ENCODE peak calls at places on chromosome 17, in ten cellular contexts. K is GM13976; E is astrocyte of the spinal cord; A is psoas muscle; V is OCI-LY7; J is GM23338; B is CD4-positive, alpha-beta T cell; I is cardiac fibroblast; S is foreskin fibroblast; G is adrenal gland. T is an unnamed sample.
A peak's percentile ranks its signal among the peaks of the same experiment; 100 is the strongest.

GRCh38 chr17:53516643-53517042 is 306.1 kb upstream of the KIF2B start:
- DNase-seq in K (no peak), E (peak; percentile 26), A (no peak), V (no peak), J (peak; percentile 73), B (no peak), I (peak; percentile 0), S (no peak), G (peak; percentile 0), T (no peak)

GRCh38 chr17:1110844-1111598 is 68.8 kb downstream of the ABR start:
- DNase-seq in K (no peak), E (peak; percentile 92), A (peak; percentile 75), V (no peak), J (no peak), B (no peak), I (peak; percentile 71), S (peak; percentile 89), G (peak; percentile 69), T (no peak)

GRCh38 chr17:7114875-7115614 is 423 bp upstream of the ASGR2 start:
- DNase-seq in K (no peak), E (no peak), A (no peak), V (no peak), J (no peak), B (no peak), I (no peak), S (no peak), G (peak; percentile 43), T (no peak)

GRCh38 chr17:77696720-77697460 is 261.6 kb upstream of the TNRC6C start:
- DNase-seq in K (no peak), E (no peak), A (no peak), V (no peak), J (peak; percentile 72), B (no peak), I (no peak), S (no peak), G (no peak), T (no peak)

GRCh38 chr17:56754523-56755208 is 79.1 kb downstream of the C17orf67 start:
- DNase-seq in K (no peak), E (peak; percentile 59), A (no peak), V (no peak), J (peak; percentile 33), B (no peak), I (peak; percentile 32), S (peak; percentile 9), G (peak; percentile 2), T (no peak)

GRCh38 chr17:69437475-69437874 is 23.0 kb downstream of the MAP2K6 start:
- DNase-seq in K (no peak), E (no peak), A (no peak), V (no peak), J (no peak), B (no peak), I (no peak), S (no peak), G (no peak), T (no peak)

GRCh38 chr17:33127706-33128105 is 136.1 kb downstream of the SPACA3 start:
- DNase-seq in K (no peak), E (no peak), A (no peak), V (no peak), J (no peak), B (no peak), I (no peak), S (no peak), G (no peak), T (no peak)

GRCh38 chr17:76805319-76805718 is 62.9 kb upstream of the MGAT5B start:
- DNase-seq in K (no peak), E (no peak), A (no peak), V (no peak), J (no peak), B (no peak), I (peak; percentile 39), S (peak; percentile 86), G (no peak), T (no peak)

GRCh38 chr17:40545660-40546059 is 19.6 kb downstream of the CCR7 start:
- DNase-seq in K (no peak), E (no peak), A (peak; percentile 35), V (no peak), J (no peak), B (no peak), I (no peak), S (no peak), G (no peak), T (no peak)

GRCh38 chr17:41536741-41537613 is 8.9 kb upstream of the KRT19 start:
- DNase-seq in K (no peak), E (no peak), A (no peak), V (no peak), J (no peak), B (no peak), I (no peak), S (no peak), G (no peak), T (no peak)

GRCh38 chr17:81410852-81411251 is 15.6 kb downstream of the BAHCC1 start:
- DNase-seq in K (no peak), E (no peak), A (no peak), V (no peak), J (no peak), B (no peak), I (no peak), S (no peak), G (no peak), T (no peak)

GRCh38 chr17:81408049-81408448 is 12.8 kb downstream of the BAHCC1 start:
- DNase-seq in K (no peak), E (no peak), A (no peak), V (no peak), J (no peak), B (no peak), I (no peak), S (no peak), G (no peak), T (no peak)

GRCh38 chr17:81411305-81411704 is 16.0 kb downstream of the BAHCC1 start:
- DNase-seq in K (no peak), E (no peak), A (no peak), V (no peak), J (no peak), B (no peak), I (no peak), S (no peak), G (no peak), T (no peak)

GRCh38 chr17:81406117-81406953 is 11.1 kb downstream of the BAHCC1 start:
- DNase-seq in K (no peak), E (no peak), A (peak; percentile 76), V (no peak), J (no peak), B (no peak), I (no peak), S (no peak), G (no peak), T (no peak)

GRCh38 chr17:81409190-81409935 is 14.1 kb downstream of the BAHCC1 start:
- DNase-seq in K (no peak), E (no peak), A (no peak), V (peak; percentile 35), J (peak; percentile 81), B (no peak), I (no peak), S (no peak), G (peak; percentile 74), T (no peak)
- TF ChIP-seq CTCF in K (no peak), E (no peak), A (no peak), V (peak; percentile 57), J (peak; percentile 55), B (no peak), I (no peak), S (no peak), G (no peak), T (no peak)

GRCh38 chr17:75771334-75772281 is 6.6 kb upstream of the GALK1 start:
- DNase-seq in K (no peak), E (no peak), A (no peak), V (peak; percentile 35), J (no peak), B (no peak), I (peak; percentile 33), S (peak; percentile 61), G (no peak), T (no peak)
- TF ChIP-seq CTCF in K (no peak), E (peak; percentile 36), A (no peak), V (peak; percentile 39), J (no peak), B (no peak), I (peak; percentile 20), S (no peak), G (no peak), T (no peak)

DNA sequence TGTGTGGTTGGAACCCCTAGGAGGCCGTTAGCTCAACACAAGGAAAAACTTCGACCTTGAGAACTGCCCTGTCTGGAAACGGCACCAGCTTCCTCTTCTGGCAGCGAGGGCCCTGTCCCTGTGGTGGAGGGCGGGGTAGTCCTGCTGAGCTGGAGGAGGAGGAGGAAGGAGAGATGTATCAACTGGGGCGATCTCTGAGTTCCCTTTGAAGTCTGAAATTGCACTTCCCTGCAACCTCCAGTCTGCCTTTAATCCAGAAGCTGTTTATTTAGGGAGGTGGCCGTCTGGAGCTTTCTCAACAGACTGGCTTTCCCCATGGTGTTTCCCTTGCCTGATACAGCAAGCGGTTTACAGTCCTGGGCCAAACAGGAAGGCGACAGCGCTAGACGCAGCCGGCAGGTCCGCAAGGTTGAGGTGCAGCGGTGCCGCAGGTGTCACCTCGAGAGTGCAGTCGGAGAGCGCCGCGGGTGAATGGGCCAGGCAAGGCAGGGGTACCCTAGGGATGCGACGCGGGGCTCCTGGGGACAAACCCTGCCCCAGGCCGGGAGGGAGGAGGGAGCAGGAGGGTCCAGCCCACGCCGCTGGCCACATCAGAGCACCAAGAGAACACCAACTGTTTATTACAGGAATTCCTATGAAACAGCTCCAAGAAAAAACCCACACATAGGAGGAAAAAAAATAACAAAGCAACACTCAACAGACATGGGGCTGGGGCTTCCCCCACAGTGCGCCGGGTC is 11.3 kb upstream of the MRPS23 start:
- DNase-seq in K (peak; percentile 55), E (peak; percentile 63), A (peak; percentile 72), V (peak; percentile 21), J (peak; percentile 75), B (peak; percentile 25), I (no peak), S (peak; percentile 66), G (peak; percentile 91), T (no peak)
- TF ChIP-seq CTCF in K (no peak), E (no peak), A (no peak), V (no peak), J (no peak), B (no peak), I (no peak), S (no peak), G (no peak), T (no peak)

GRCh38 chr17:44362479-44362963 is 1.1 kb downstream of the FAM171A2 start:
- DNase-seq in K (no peak), E (no peak), A (no peak), V (no peak), J (no peak), B (no peak), I (no peak), S (no peak), G (no peak), T (no peak)

GRCh38 chr17:44361292-44362055 is 2.2 kb downstream of the FAM171A2 start:
- DNase-seq in K (no peak), E (no peak), A (no peak), V (no peak), J (peak; percentile 39), B (no peak), I (no peak), S (no peak), G (no peak), T (no peak)

GRCh38 chr17:44363613-44364159 is at the start of gene FAM171A2:
- DNase-seq in K (peak; percentile 92), E (peak; percentile 24), A (peak; percentile 81), V (peak; percentile 83), J (peak; percentile 85), B (peak; percentile 52), I (peak; percentile 64), S (peak; percentile 82), G (peak; percentile 59), T (peak; percentile 81)

GRCh38 chr17:44362056-44362355 is 1.6 kb downstream of the FAM171A2 start:
- DNase-seq in K (no peak), E (no peak), A (no peak), V (no peak), J (no peak), B (no peak), I (no peak), S (no peak), G (no peak), T (no peak)

GRCh38 chr17:44362964-44363612 is 565 bp downstream of the FAM171A2 start:
- DNase-seq in K (peak; percentile 75), E (peak; percentile 14), A (no peak), V (peak; percentile 59), J (peak; percentile 53), B (no peak), I (no peak), S (peak; percentile 41), G (no peak), T (no peak)
- TF ChIP-seq CTCF in K (no peak), E (no peak), A (no peak), V (no peak), J (no peak), B (no peak), I (no peak), S (no peak), G (no peak), T (no peak)